ENCODE peak calls at places on chromosomes 11 and 22, in six cellular contexts. One of them, this sample, is unnamed.
A peak's percentile ranks its signal among the peaks of the same experiment; 100 is the strongest.

GRCh38 chr22:49347376-49347775 is 480.3 kb downstream of the BRD1 start:
- DNase-seq in endothelial cell of umbilical vein: no peak
- DNase-seq in cardiac fibroblast: no peak
- DNase-seq in mucosa of descending colon: no peak
- DNase-seq in GM12864: no peak
- DNase-seq in tibial nerve: no peak
- DNase-seq in this sample: no peak

GRCh38 chr11:61912530-61912898 is 4.9 kb downstream of the RAB3IL1 start:
- DNase-seq in endothelial cell of umbilical vein: no peak
- DNase-seq in cardiac fibroblast: no peak
- DNase-seq in mucosa of descending colon: peak; percentile 52
- DNase-seq in GM12864: no peak
- DNase-seq in tibial nerve: no peak
- DNase-seq in this sample: no peak

GRCh38 chr11:119624102-119624615 is 104.8 kb downstream of the NECTIN1 start:
- DNase-seq in endothelial cell of umbilical vein: no peak
- DNase-seq in cardiac fibroblast: no peak
- DNase-seq in mucosa of descending colon: no peak
- DNase-seq in GM12864: no peak
- DNase-seq in tibial nerve: no peak
- DNase-seq in this sample: no peak

GRCh38 chr11:64724863-64725535 is 2.0 kb upstream of the NRXN2 start:
- DNase-seq in endothelial cell of umbilical vein: no peak
- DNase-seq in cardiac fibroblast: no peak
- DNase-seq in mucosa of descending colon: no peak
- DNase-seq in GM12864: no peak
- DNase-seq in tibial nerve: no peak
- DNase-seq in this sample: no peak

GRCh38 chr11:17352925-17353227 is 1.3 kb downstream of the NCR3LG1 start:
- DNase-seq in endothelial cell of umbilical vein: no peak
- DNase-seq in cardiac fibroblast: peak; percentile 59
- DNase-seq in mucosa of descending colon: peak; percentile 79
- DNase-seq in GM12864: peak; percentile 22
- DNase-seq in tibial nerve: peak; percentile 8
- DNase-seq in this sample: no peak

GRCh38 chr22:46106279-46107022 is 43.9 kb upstream of the PPARA start:
- DNase-seq in endothelial cell of umbilical vein: no peak
- DNase-seq in cardiac fibroblast: no peak
- DNase-seq in mucosa of descending colon: no peak
- DNase-seq in GM12864: no peak
- DNase-seq in tibial nerve: no peak
- DNase-seq in this sample: no peak

GRCh38 chr22:38213319-38214247 is 11.8 kb downstream of the MAFF start:
- DNase-seq in endothelial cell of umbilical vein: no peak
- DNase-seq in cardiac fibroblast: no peak
- DNase-seq in mucosa of descending colon: no peak
- DNase-seq in GM12864: no peak
- DNase-seq in tibial nerve: no peak
- DNase-seq in this sample: no peak

GRCh38 chr11:2271327-2272240 is 1.2 kb upstream of the ASCL2 start:
- DNase-seq in endothelial cell of umbilical vein: no peak
- DNase-seq in cardiac fibroblast: no peak
- DNase-seq in mucosa of descending colon: peak; percentile 43
- DNase-seq in GM12864: no peak
- DNase-seq in tibial nerve: no peak
- DNase-seq in this sample: no peak

GRCh38 chr22:37733625-37734401 is 37.0 kb downstream of the TRIOBP start:
- DNase-seq in endothelial cell of umbilical vein: no peak
- DNase-seq in cardiac fibroblast: no peak
- DNase-seq in mucosa of descending colon: no peak
- DNase-seq in GM12864: no peak
- DNase-seq in tibial nerve: no peak
- DNase-seq in this sample: no peak

GRCh38 chr11:118618991-118619375 is 11.6 kb downstream of the PHLDB1 start:
- DNase-seq in endothelial cell of umbilical vein: peak; percentile 61
- DNase-seq in cardiac fibroblast: peak; percentile 83
- DNase-seq in mucosa of descending colon: peak; percentile 54
- DNase-seq in GM12864: no peak
- DNase-seq in tibial nerve: peak; percentile 74
- DNase-seq in this sample: no peak

GRCh38 chr11:45287316-45287903 is 1.3 kb upstream of the SYT13 start:
- DNase-seq in endothelial cell of umbilical vein: no peak
- DNase-seq in cardiac fibroblast: no peak
- DNase-seq in mucosa of descending colon: no peak
- DNase-seq in GM12864: no peak
- DNase-seq in tibial nerve: no peak
- DNase-seq in this sample: no peak

GRCh38 chr11:57335343-57336110 is at the start of gene SSRP1:
- DNase-seq in endothelial cell of umbilical vein: peak; percentile 77
- DNase-seq in cardiac fibroblast: peak; percentile 84
- DNase-seq in mucosa of descending colon: peak; percentile 94
- DNase-seq in GM12864: peak; percentile 70
- DNase-seq in tibial nerve: peak; percentile 67
- DNase-seq in this sample: peak; percentile 84

GRCh38 chr11:2072551-2073261 is 66.5 kb downstream of the IGF2 start:
- DNase-seq in endothelial cell of umbilical vein: no peak
- DNase-seq in cardiac fibroblast: peak; percentile 65
- DNase-seq in mucosa of descending colon: no peak
- DNase-seq in GM12864: no peak
- DNase-seq in tibial nerve: no peak
- DNase-seq in this sample: no peak

DNA sequence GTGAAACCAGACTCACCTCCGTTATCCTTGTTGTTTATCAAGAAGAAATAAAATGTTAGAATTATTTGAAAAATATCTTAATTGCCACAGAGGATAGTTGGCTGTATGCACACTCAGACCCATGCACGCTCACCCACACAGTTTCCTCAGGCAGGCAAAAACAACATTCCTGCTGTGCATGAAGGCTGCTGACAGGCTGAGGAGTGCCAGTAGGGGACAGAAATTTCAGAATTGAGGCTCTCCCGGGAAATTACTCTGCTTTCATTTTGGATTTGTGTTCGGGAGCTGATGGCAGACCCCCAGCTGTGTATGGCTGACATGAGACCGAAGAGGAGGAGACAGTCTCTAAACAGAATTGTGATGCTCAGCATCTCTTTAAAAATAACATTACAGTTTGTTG is 87.5 kb downstream of the AMOTL1 start:
- DNase-seq in endothelial cell of umbilical vein: no peak
- DNase-seq in cardiac fibroblast: no peak
- DNase-seq in mucosa of descending colon: no peak
- DNase-seq in GM12864: no peak
- DNase-seq in tibial nerve: no peak
- DNase-seq in this sample: no peak
- TF ChIP-seq CTCF in endothelial cell of umbilical vein: no peak
- TF ChIP-seq CTCF in cardiac fibroblast: no peak
- TF ChIP-seq CTCF in mucosa of descending colon: no peak
- TF ChIP-seq CTCF in GM12864: no peak
- TF ChIP-seq CTCF in tibial nerve: no peak
- TF ChIP-seq CTCF in this sample: no peak

GRCh38 chr22:39309364-39309861 is 10.0 kb downstream of the RPL3 start:
- DNase-seq in endothelial cell of umbilical vein: no peak
- DNase-seq in cardiac fibroblast: no peak
- DNase-seq in mucosa of descending colon: no peak
- DNase-seq in GM12864: no peak
- DNase-seq in tibial nerve: no peak
- DNase-seq in this sample: no peak
- TF ChIP-seq CTCF in endothelial cell of umbilical vein: no peak
- TF ChIP-seq CTCF in cardiac fibroblast: peak; percentile 45
- TF ChIP-seq CTCF in mucosa of descending colon: no peak
- TF ChIP-seq CTCF in GM12864: peak; percentile 58
- TF ChIP-seq CTCF in tibial nerve: peak; percentile 25
- TF ChIP-seq CTCF in this sample: peak; percentile 6

GRCh38 chr11:67275606-67276409 is 9.5 kb downstream of the GRK2 start:
- DNase-seq in endothelial cell of umbilical vein: no peak
- DNase-seq in cardiac fibroblast: no peak
- DNase-seq in mucosa of descending colon: peak; percentile 55
- DNase-seq in GM12864: no peak
- DNase-seq in tibial nerve: no peak
- DNase-seq in this sample: no peak
- TF ChIP-seq CTCF in endothelial cell of umbilical vein: no peak
- TF ChIP-seq CTCF in cardiac fibroblast: no peak
- TF ChIP-seq CTCF in mucosa of descending colon: no peak
- TF ChIP-seq CTCF in GM12864: peak; percentile 22
- TF ChIP-seq CTCF in tibial nerve: no peak
- TF ChIP-seq CTCF in this sample: no peak

GRCh38 chr11:78417888-78418583 is 416 bp upstream of the GAB2 start:
- DNase-seq in endothelial cell of umbilical vein: peak; percentile 73
- DNase-seq in cardiac fibroblast: peak; percentile 70
- DNase-seq in mucosa of descending colon: peak; percentile 89
- DNase-seq in GM12864: no peak
- DNase-seq in tibial nerve: peak; percentile 63
- DNase-seq in this sample: peak; percentile 51
- TF ChIP-seq CTCF in endothelial cell of umbilical vein: no peak
- TF ChIP-seq CTCF in cardiac fibroblast: no peak
- TF ChIP-seq CTCF in mucosa of descending colon: no peak
- TF ChIP-seq CTCF in GM12864: peak; percentile 16
- TF ChIP-seq CTCF in tibial nerve: peak; percentile 84
- TF ChIP-seq CTCF in this sample: no peak

This sample was measured in D721Med.